ENCODE peak calls at places on chromosomes 3 and 15, in ten cellular contexts. K is H9, U is glutamatergic neuron, G is progenitor cell of endocrine pancreas, X is foreskin fibroblast, W is Calu3, O is breast epithelium, M is B cell, L is mammary epithelial cell, S is body of pancreas. F is an unnamed sample.

GRCh38 chr3:127479449-127479848 is 111.1 kb downstream of the TPRA1 start:
- DNase-seq in K (peak), U (peak), G (no peak), X (no peak), W (no peak), O (no peak), M (no peak), L (no peak), S (no peak), F (peak)

GRCh38 chr3:42012378-42012934 is 50.6 kb upstream of the ULK4 start:
- DNase-seq in K (no peak), U (no peak), G (no peak), X (no peak), W (no peak), O (no peak), M (no peak), L (no peak), S (no peak), F (no peak)

GRCh38 chr3:42960282-42960681 is 18.8 kb upstream of the GASK1A start:
- DNase-seq in K (no peak), U (no peak), G (no peak), X (no peak), W (no peak), O (no peak), M (no peak), L (peak), S (no peak), F (no peak)

GRCh38 chr15:73081321-73081958 is 29.2 kb downstream of the NEO1 start:
- DNase-seq in K (no peak), U (no peak), G (no peak), X (peak), W (peak), O (no peak), M (peak), L (peak), S (peak), F (peak)

GRCh38 chr3:110946810-110947209 is 124.8 kb upstream of the NECTIN3 start:
- DNase-seq in K (no peak), U (no peak), G (no peak), X (no peak), W (no peak), O (no peak), M (no peak), L (no peak), S (no peak), F (no peak)

GRCh38 chr15:58518626-58519025 is 86.8 kb downstream of the LIPC start:
- DNase-seq in K (no peak), U (no peak), G (no peak), X (no peak), W (no peak), O (no peak), M (no peak), L (no peak), S (no peak), F (no peak)

GRCh38 chr3:106825962-106826605 is 551.2 kb upstream of the CCDC54 start:
- DNase-seq in K (no peak), U (no peak), G (no peak), X (peak), W (no peak), O (no peak), M (no peak), L (peak), S (no peak), F (no peak)

GRCh38 chr15:63504979-63505841 is 817 bp downstream of the USP3 start:
- DNase-seq in K (peak), U (peak), G (no peak), X (no peak), W (peak), O (peak), M (peak), L (peak), S (peak), F (peak)

GRCh38 chr15:54197995-54198394 is 219.8 kb downstream of the UNC13C start:
- DNase-seq in K (peak), U (no peak), G (no peak), X (no peak), W (no peak), O (no peak), M (no peak), L (no peak), S (no peak), F (no peak)

GRCh38 chr3:64992462-64993285 is 304.9 kb upstream of the ADAMTS9 start:
- DNase-seq in K (peak), U (no peak), G (no peak), X (no peak), W (no peak), O (no peak), M (no peak), L (no peak), S (peak), F (no peak)

GRCh38 chr15:40936234-40936708 is 7.1 kb downstream of the DLL4 start:
- DNase-seq in K (no peak), U (no peak), G (no peak), X (no peak), W (no peak), O (no peak), M (no peak), L (no peak), S (no peak), F (no peak)

GRCh38 chr15:63389902-63390301 is 8.3 kb upstream of the CA12 start:
- DNase-seq in K (no peak), U (no peak), G (no peak), X (no peak), W (peak), O (peak), M (no peak), L (peak), S (peak), F (peak)

GRCh38 chr3:4395448-4395847 is 71.6 kb downstream of the SUMF1 start:
- DNase-seq in K (no peak), U (no peak), G (no peak), X (no peak), W (no peak), O (no peak), M (no peak), L (no peak), S (no peak), F (no peak)

GRCh38 chr3:127455541-127456450 is 134.7 kb downstream of the TPRA1 start:
- DNase-seq in K (peak), U (peak), G (peak), X (peak), W (peak), O (peak), M (peak), L (peak), S (peak), F (peak)

GRCh38 chr3:37680393-37680792 is 181.3 kb upstream of the CTDSPL start:
- DNase-seq in K (no peak), U (no peak), G (no peak), X (no peak), W (no peak), O (no peak), M (no peak), L (no peak), S (no peak), F (no peak)

GRCh38 chr3:193762657-193763056 is 169.6 kb downstream of the OPA1 start:
- DNase-seq in K (no peak), U (no peak), G (no peak), X (no peak), W (no peak), O (no peak), M (no peak), L (no peak), S (no peak), F (no peak)

GRCh38 chr3:14793126-14793857 is 25.5 kb upstream of the FGD5 start:
- DNase-seq in K (no peak), U (no peak), G (no peak), X (no peak), W (no peak), O (no peak), M (no peak), L (no peak), S (no peak), F (no peak)

GRCh38 chr15:95017950-95018349 is 786.6 kb downstream of the MCTP2 start:
- DNase-seq in K (peak), U (peak), G (no peak), X (no peak), W (peak), O (peak), M (no peak), L (peak), S (peak), F (peak)

GRCh38 chr3:279325-279724 is 82.8 kb downstream of the CHL1 start:
- DNase-seq in K (no peak), U (no peak), G (no peak), X (no peak), W (no peak), O (no peak), M (no peak), L (no peak), S (no peak), F (no peak)

GRCh38 chr3:169811606-169812123 is 1.0 kb upstream of the LRRIQ4 start:
- DNase-seq in K (no peak), U (no peak), G (no peak), X (peak), W (no peak), O (no peak), M (peak), L (no peak), S (no peak), F (peak)

GRCh38 chr15:37880009-37880834 is 54.2 kb upstream of the TMCO5A start:
- DNase-seq in K (no peak), U (no peak), G (no peak), X (peak), W (peak), O (no peak), M (peak), L (peak), S (peak), F (peak)

GRCh38 chr3:113211370-113212154 is at the start of gene BOC:
- DNase-seq in K (peak), U (peak), G (peak), X (peak), W (peak), O (no peak), M (peak), L (peak), S (peak), F (peak)

GRCh38 chr3:10417849-10418248 is 87.5 kb downstream of the ATP2B2 start:
- DNase-seq in K (no peak), U (no peak), G (no peak), X (no peak), W (peak), O (no peak), M (no peak), L (no peak), S (no peak), F (no peak)
- TF ChIP-seq CTCF in K (peak), U (no peak), G (no peak), X (peak), W (no peak), O (no peak), M (no peak), L (peak), S (peak), F (peak)

DNA sequence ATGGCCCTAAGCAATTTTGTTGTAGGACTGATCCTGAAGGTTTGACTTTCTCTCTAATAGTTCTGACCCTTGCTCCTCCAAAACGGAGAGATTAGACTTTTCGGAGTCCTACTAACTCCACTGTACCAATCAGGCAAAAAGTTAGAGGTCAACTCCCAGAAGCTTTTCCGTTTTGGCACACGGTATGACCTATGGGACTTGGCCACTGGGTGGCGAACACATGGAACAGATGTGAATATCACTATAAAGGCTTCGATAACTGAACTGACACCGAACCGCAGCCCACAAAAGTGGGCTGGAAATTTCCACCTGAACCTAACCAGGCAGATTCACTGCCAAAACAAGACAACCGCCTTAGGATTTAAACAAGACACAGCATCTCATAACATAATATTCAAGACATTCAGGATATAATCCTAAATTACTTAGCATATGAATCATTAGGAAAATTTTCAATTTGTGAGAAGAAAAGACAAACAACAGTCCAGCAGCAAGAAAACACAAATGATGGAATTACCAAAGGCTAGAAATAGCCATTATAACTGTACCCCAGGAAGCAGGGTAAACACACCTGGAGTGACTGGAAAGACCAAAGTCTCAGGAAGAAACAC is 12.2 kb upstream of the TM2D3 start:
- DNase-seq in K (no peak), U (no peak), G (no peak), X (peak), W (no peak), O (no peak), M (no peak), L (no peak), S (no peak), F (peak)
- TF ChIP-seq CTCF in K (peak), U (peak), G (peak), X (peak), W (peak), O (no peak), M (no peak), L (peak), S (no peak), F (peak)

GRCh38 chr3:165874663-165875489 is 37.7 kb upstream of the BCHE start:
- DNase-seq in K (peak), U (no peak), G (no peak), X (no peak), W (no peak), O (no peak), M (no peak), L (no peak), S (no peak), F (peak)
- TF ChIP-seq CTCF in K (peak), U (no peak), G (no peak), X (no peak), W (no peak), O (no peak), M (no peak), L (no peak), S (no peak), F (peak)

GRCh38 chr15:77025471-77025901 is 30.6 kb downstream of the PSTPIP1 start:
- DNase-seq in K (peak), U (no peak), G (peak), X (no peak), W (no peak), O (peak), M (no peak), L (no peak), S (no peak), F (peak)

GRCh38 chr15:77024273-77025065 is 29.5 kb downstream of the PSTPIP1 start:
- DNase-seq in K (peak), U (peak), G (peak), X (peak), W (peak), O (peak), M (peak), L (peak), S (peak), F (peak)

GRCh38 chr15:77023576-77024272 is 28.8 kb downstream of the PSTPIP1 start:
- DNase-seq in K (peak), U (no peak), G (no peak), X (no peak), W (no peak), O (peak), M (peak), L (no peak), S (no peak), F (peak)

GRCh38 chr15:77025941-77026411 is 31.1 kb downstream of the PSTPIP1 start:
- DNase-seq in K (peak), U (no peak), G (no peak), X (no peak), W (no peak), O (peak), M (no peak), L (no peak), S (no peak), F (no peak)

DNA sequence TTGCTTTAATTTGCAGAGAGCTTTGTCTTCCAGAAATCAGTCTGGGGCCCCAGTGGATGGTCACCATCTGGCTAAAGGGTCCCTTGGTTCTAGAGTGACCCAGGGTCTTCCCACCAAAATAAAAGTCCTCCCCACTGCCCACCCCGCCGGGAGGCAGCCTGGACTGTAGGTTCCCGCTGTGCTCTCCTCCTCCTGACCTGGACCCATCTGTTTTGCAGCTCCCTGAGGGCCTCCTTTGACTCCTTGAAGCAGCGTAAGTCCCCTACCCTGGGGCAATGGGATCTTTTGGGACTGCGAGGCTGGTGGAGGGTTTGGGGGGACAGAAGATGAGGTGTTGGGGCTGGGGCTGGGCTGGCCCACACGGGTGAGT is 30.1 kb downstream of the PSTPIP1 start:
- DNase-seq in K (peak), U (peak), G (no peak), X (no peak), W (no peak), O (no peak), M (no peak), L (no peak), S (no peak), F (no peak)
- TF ChIP-seq CTCF in K (no peak), U (no peak), G (no peak), X (no peak), W (no peak), O (no peak), M (no peak), L (no peak), S (no peak), F (no peak)

GRCh38 chr15:65086680-65087111 is 10.2 kb downstream of the KBTBD13 start:
- DNase-seq in K (no peak), U (peak), G (no peak), X (no peak), W (no peak), O (no peak), M (no peak), L (peak), S (no peak), F (peak)
- TF ChIP-seq CTCF in K (peak), U (peak), G (no peak), X (no peak), W (no peak), O (no peak), M (no peak), L (peak), S (no peak), F (peak)

DNA sequence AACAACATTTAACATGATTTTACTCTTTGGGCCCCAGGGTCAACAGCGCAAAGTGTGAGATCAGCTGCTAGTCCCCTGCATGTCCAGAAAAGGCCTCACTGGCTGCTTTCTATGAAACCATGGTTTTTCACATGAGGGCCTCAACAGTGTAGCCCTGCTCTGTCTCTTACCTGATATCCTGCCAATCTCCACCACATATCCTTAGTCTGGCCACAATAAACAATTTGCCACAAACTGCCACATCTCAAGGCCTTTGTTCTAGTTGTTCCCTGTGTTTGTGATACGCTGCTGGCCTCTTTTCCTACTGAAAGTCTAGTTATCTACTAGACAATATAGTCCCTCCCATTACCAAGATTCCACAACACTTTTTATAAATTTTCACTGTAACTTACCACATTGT is 17.7 kb downstream of the VPS39 start:
- DNase-seq in K (no peak), U (no peak), G (no peak), X (no peak), W (no peak), O (no peak), M (no peak), L (no peak), S (no peak), F (no peak)
- TF ChIP-seq CTCF in K (no peak), U (no peak), G (no peak), X (no peak), W (no peak), O (no peak), M (no peak), L (no peak), S (no peak), F (no peak)

GRCh38 chr3:71859128-71859519 is 74.2 kb upstream of the PROK2 start:
- DNase-seq in K (no peak), U (no peak), G (no peak), X (no peak), W (peak), O (no peak), M (no peak), L (peak), S (peak), F (peak)
- TF ChIP-seq CTCF in K (peak), U (no peak), G (peak), X (no peak), W (no peak), O (peak), M (no peak), L (peak), S (peak), F (peak)

DNA sequence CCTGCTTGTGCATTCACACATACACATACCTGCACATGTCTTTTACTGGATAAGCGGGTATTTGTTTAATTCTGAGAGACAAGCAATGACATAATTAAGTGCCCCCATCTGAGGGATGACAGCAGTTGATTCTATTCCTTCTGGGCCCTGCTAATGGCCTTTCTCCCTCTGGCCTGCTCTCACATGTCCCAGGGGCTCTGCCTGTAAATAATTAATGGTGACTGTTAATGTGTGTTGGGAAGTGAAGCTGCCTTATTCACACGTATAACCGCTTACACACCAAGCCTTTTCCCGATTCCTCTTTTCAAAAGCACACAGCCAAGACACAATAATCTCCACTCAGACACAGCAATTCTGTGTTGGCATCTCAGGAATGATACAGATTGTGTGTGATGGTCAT is 47.8 kb downstream of the LRRK1 start:
- DNase-seq in K (no peak), U (peak), G (no peak), X (no peak), W (no peak), O (no peak), M (no peak), L (no peak), S (no peak), F (no peak)
- TF ChIP-seq CTCF in K (no peak), U (no peak), G (no peak), X (no peak), W (no peak), O (no peak), M (no peak), L (no peak), S (no peak), F (no peak)

GRCh38 chr3:145780301-145780700 is 380.7 kb downstream of the PLOD2 start:
- DNase-seq in K (no peak), U (no peak), G (no peak), X (no peak), W (no peak), O (no peak), M (no peak), L (no peak), S (no peak), F (no peak)

GRCh38 chr3:145776782-145777408 is 384.1 kb downstream of the PLOD2 start:
- DNase-seq in K (peak), U (peak), G (peak), X (peak), W (peak), O (no peak), M (no peak), L (peak), S (peak), F (peak)
- TF ChIP-seq CTCF in K (peak), U (peak), G (peak), X (peak), W (peak), O (peak), M (no peak), L (peak), S (peak), F (peak)

GRCh38 chr3:156469456-156469855 is 85.5 kb downstream of the SSR3 start:
- DNase-seq in K (no peak), U (no peak), G (no peak), X (no peak), W (no peak), O (no peak), M (no peak), L (no peak), S (no peak), F (no peak)

GRCh38 chr3:156471431-156471830 is 83.5 kb downstream of the SSR3 start:
- DNase-seq in K (no peak), U (no peak), G (no peak), X (no peak), W (peak), O (no peak), M (no peak), L (no peak), S (no peak), F (peak)

GRCh38 chr3:156473341-156473740 is 81.6 kb downstream of the SSR3 start:
- DNase-seq in K (no peak), U (no peak), G (no peak), X (no peak), W (no peak), O (no peak), M (no peak), L (no peak), S (no peak), F (no peak)

GRCh38 chr3:156474560-156475389 is 80.1 kb downstream of the SSR3 start:
- DNase-seq in K (peak), U (peak), G (no peak), X (no peak), W (no peak), O (no peak), M (no peak), L (no peak), S (no peak), F (peak)

DNA sequence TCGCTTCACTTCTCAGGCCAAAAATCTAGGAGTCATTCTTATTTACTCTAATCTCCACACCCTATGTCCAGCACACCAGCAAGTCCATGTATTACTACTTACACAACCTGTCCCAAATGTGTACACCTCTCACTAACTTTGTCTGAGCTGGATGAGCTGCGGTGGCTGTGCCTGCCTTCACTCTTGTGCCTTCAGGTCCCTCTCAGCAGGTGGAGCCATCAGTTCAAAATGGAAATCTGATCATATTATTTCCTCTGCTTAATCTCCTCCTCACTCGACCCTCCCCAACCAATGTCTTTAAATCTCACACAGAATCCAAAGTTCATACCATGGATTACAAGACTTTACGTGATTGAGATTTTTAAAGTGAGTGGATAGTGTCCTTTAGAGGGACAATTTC is 82.8 kb downstream of the SSR3 start:
- DNase-seq in K (no peak), U (no peak), G (no peak), X (no peak), W (no peak), O (no peak), M (no peak), L (no peak), S (no peak), F (no peak)
- TF ChIP-seq CTCF in K (no peak), U (no peak), G (no peak), X (no peak), W (no peak), O (no peak), M (no peak), L (peak), S (no peak), F (no peak)